ENCODE peak calls at places on chromosome 21, in ten cellular contexts. H is NCI-H1048; G is Caco-2; E is activated CD4-positive, alpha-beta T cell treated with anti-CD3 and anti-CD28 coated beads, Interleukin-2, amount 50 U/mL, for 4 hours; X is EL; O is Caki2; U is ELR; F is GM10248; W is stimulated activated naive CD4-positive, alpha-beta T cell; V is cardiac fibroblast. M is an unnamed sample.

GRCh38 chr21:30320215-30320614 is at the start of gene KRTAP26-1:
- DNase-seq in H (no peak), G (no peak), E (no peak), X (no peak), O (no peak), U (no peak), F (no peak), W (no peak), V (no peak), M (no peak)

GRCh38 chr21:37565530-37566223 is 199.1 kb downstream of the DYRK1A start:
- DNase-seq in H (no peak), G (peak; percentile 78), E (no peak), X (peak; percentile 52), O (peak; percentile 70), U (peak; percentile 52), F (no peak), W (no peak), V (peak; percentile 21), M (peak; percentile 39)

GRCh38 chr21:35225573-35225972 is 176.5 kb upstream of the RUNX1 start:
- DNase-seq in H (no peak), G (no peak), E (no peak), X (no peak), O (no peak), U (no peak), F (no peak), W (no peak), V (no peak), M (no peak)

GRCh38 chr21:41135715-41136114 is 32.2 kb upstream of the BACE2 start:
- DNase-seq in H (no peak), G (no peak), E (no peak), X (no peak), O (no peak), U (no peak), F (no peak), W (no peak), V (no peak), M (no peak)

GRCh38 chr21:46108827-46109226 is 10.9 kb downstream of the COL6A2 start:
- DNase-seq in H (no peak), G (no peak), E (no peak), X (no peak), O (no peak), U (no peak), F (no peak), W (no peak), V (no peak), M (no peak)

GRCh38 chr21:45102391-45102932 is 28.1 kb downstream of the ADARB1 start:
- DNase-seq in H (no peak), G (no peak), E (no peak), X (peak; percentile 88), O (peak; percentile 38), U (peak; percentile 76), F (no peak), W (no peak), V (peak; percentile 85), M (no peak)

GRCh38 chr21:45975017-45975595 is 6.5 kb upstream of the COL6A1 start:
- DNase-seq in H (no peak), G (no peak), E (no peak), X (peak; percentile 21), O (no peak), U (peak; percentile 58), F (no peak), W (no peak), V (peak; percentile 52), M (no peak)

GRCh38 chr21:43644609-43645008 is 14.7 kb downstream of the HSF2BP start:
- DNase-seq in H (no peak), G (no peak), E (no peak), X (no peak), O (no peak), U (peak; percentile 51), F (no peak), W (no peak), V (peak; percentile 65), M (no peak)

GRCh38 chr21:39109596-39110210 is 73.5 kb downstream of the PSMG1 start:
- DNase-seq in H (no peak), G (no peak), E (no peak), X (no peak), O (no peak), U (no peak), F (no peak), W (no peak), V (no peak), M (no peak)

GRCh38 chr21:36589352-36589971 is 109.5 kb upstream of the SIM2 start:
- DNase-seq in H (peak; percentile 2), G (no peak), E (no peak), X (peak; percentile 61), O (no peak), U (peak; percentile 50), F (peak; percentile 74), W (no peak), V (peak; percentile 53), M (peak; percentile 30)

GRCh38 chr21:44901391-44902074 is 19.2 kb downstream of the ITGB2 start:
- DNase-seq in H (no peak), G (no peak), E (no peak), X (no peak), O (no peak), U (no peak), F (no peak), W (no peak), V (no peak), M (no peak)

GRCh38 chr21:38544681-38545080 is 46.4 kb upstream of the ERG start:
- DNase-seq in H (no peak), G (no peak), E (no peak), X (peak; percentile 40), O (no peak), U (peak; percentile 51), F (no peak), W (no peak), V (no peak), M (no peak)

GRCh38 chr21:33789697-33790096 is 125.9 kb downstream of the ATP5PO start:
- DNase-seq in H (no peak), G (no peak), E (no peak), X (no peak), O (no peak), U (no peak), F (no peak), W (no peak), V (peak; percentile 63), M (no peak)

GRCh38 chr21:30044447-30045064 is 104.8 kb upstream of the GRIK1 start:
- DNase-seq in H (peak; percentile 40), G (no peak), E (no peak), X (no peak), O (peak; percentile 16), U (peak; percentile 27), F (no peak), W (no peak), V (peak; percentile 45), M (no peak)

GRCh38 chr21:25506887-25507286 is 100.4 kb downstream of the MRPL39 start:
- DNase-seq in H (no peak), G (no peak), E (no peak), X (peak; percentile 71), O (peak; percentile 16), U (peak; percentile 73), F (no peak), W (no peak), V (no peak), M (no peak)

GRCh38 chr21:38843806-38844479 is 38.2 kb downstream of the ETS2 start:
- DNase-seq in H (no peak), G (no peak), E (no peak), X (peak; percentile 82), O (no peak), U (peak; percentile 69), F (no peak), W (no peak), V (peak; percentile 83), M (no peak)

GRCh38 chr21:46000731-46001641 is 19.4 kb downstream of the COL6A1 start:
- DNase-seq in H (no peak), G (peak; percentile 37), E (no peak), X (no peak), O (no peak), U (no peak), F (no peak), W (no peak), V (no peak), M (no peak)

GRCh38 chr21:41655259-41655658 is 111.6 kb downstream of the RIPK4 start:
- DNase-seq in H (no peak), G (no peak), E (no peak), X (no peak), O (no peak), U (no peak), F (no peak), W (no peak), V (no peak), M (no peak)

GRCh38 chr21:33901421-33902288 is 13.9 kb downstream of the ATP5PO start:
- DNase-seq in H (no peak), G (peak; percentile 53), E (no peak), X (peak; percentile 65), O (peak; percentile 31), U (peak; percentile 61), F (no peak), W (no peak), V (peak; percentile 82), M (peak; percentile 58)

GRCh38 chr21:46667735-46668380 is 32.4 kb downstream of the PRMT2 start:
- DNase-seq in H (peak; percentile 27), G (peak; percentile 59), E (no peak), X (peak; percentile 59), O (no peak), U (peak; percentile 45), F (peak; percentile 59), W (no peak), V (peak; percentile 30), M (peak; percentile 45)

GRCh38 chr21:29053011-29053553 is 20.4 kb downstream of the CCT8 start:
- DNase-seq in H (no peak), G (no peak), E (no peak), X (no peak), O (no peak), U (no peak), F (no peak), W (no peak), V (no peak), M (no peak)

GRCh38 chr21:43912910-43913309 is 47.9 kb downstream of the AGPAT3 start:
- DNase-seq in H (no peak), G (no peak), E (no peak), X (no peak), O (no peak), U (no peak), F (no peak), W (no peak), V (no peak), M (no peak)